ENCODE peak calls at places on chromosomes 4 and X, in eight cellular contexts. G is fibroblast of villous mesenchyme; E is stimulated activated CD4-positive, alpha-beta T cell treated with anti-CD3 and anti-CD28 coated beads, Interleukin-12 subunit alpha, Interleukin-12 subunit beta, amount 100 ng/mL, for 48 hours; X is EH; D is heart right ventricle; V is activated gamma-delta T cell treated with Interleukin-2 at 50 U/mL for 16 hours; S is pancreas; A is dorsolateral prefrontal cortex. Y is an unnamed sample.
A peak's percentile ranks its signal among the peaks of the same experiment; 100 is the strongest.

GRCh38 chr4:3335385-3335784 is 42.6 kb downstream of the RGS12 start:
- DNase-seq in V (no peak), E (no peak), G (no peak), S (no peak), D (no peak), X (no peak), A (no peak), Y (no peak)

GRCh38 chrX:73577368-73577767 is 14.4 kb downstream of the CHIC1 start:
- DNase-seq in X (peak; percentile 80), S (no peak), G (peak; percentile 33), A (no peak), D (peak; percentile 5), V (no peak), E (no peak), Y (no peak)

GRCh38 chr4:119735136-119735770 is 106.6 kb upstream of the PDE5A start:
- DNase-seq in E (no peak), G (peak; percentile 99), X (peak; percentile 98), A (no peak), S (no peak), V (no peak), D (no peak), Y (no peak)

GRCh38 chrX:24082446-24082845 is 27.7 kb downstream of the EIF2S3 start:
- DNase-seq in A (no peak), G (no peak), S (no peak), X (no peak), E (no peak), V (no peak), D (no peak), Y (no peak)

GRCh38 chr4:188246488-188246887 is 107.2 kb downstream of the TRIML1 start:
- DNase-seq in V (no peak), D (no peak), E (no peak), G (no peak), S (no peak), A (no peak), X (peak; percentile 1), Y (no peak)

GRCh38 chrX:130121505-130121800 is 11.2 kb upstream of the ELF4 start:
- DNase-seq in G (no peak), S (no peak), V (no peak), D (no peak), X (no peak), A (no peak), E (no peak), Y (no peak)

GRCh38 chr4:87559090-87559837 is 30.1 kb upstream of the SPARCL1 start:
- DNase-seq in A (peak; percentile 44), X (no peak), D (no peak), G (no peak), E (peak; percentile 15), V (peak; percentile 28), S (no peak), Y (no peak)

GRCh38 chrX:140709421-140709846 is at the start of gene LINC00632:
- DNase-seq in E (no peak), G (no peak), V (no peak), X (no peak), S (no peak), A (peak; percentile 57), D (no peak), Y (no peak)

GRCh38 chrX:95056901-95057300 is 1382.9 kb downstream of the FAM133A start:
- DNase-seq in S (no peak), D (no peak), V (no peak), X (peak; percentile 55), E (no peak), A (no peak), G (peak; percentile 30), Y (no peak)

GRCh38 chr4:153114771-153115321 is 89.4 kb upstream of the TRIM2 start:
- DNase-seq in E (peak; percentile 52), G (peak; percentile 43), S (no peak), X (peak; percentile 86), V (peak; percentile 29), D (no peak), A (no peak), Y (no peak)

GRCh38 chr4:185792384-185793146 is 19.4 kb downstream of the SORBS2 start:
- DNase-seq in G (peak; percentile 92), E (no peak), A (no peak), V (no peak), X (peak; percentile 98), D (peak; percentile 29), S (no peak), Y (no peak)

Y was measured in left colon.